ENCODE peak calls at places on chromosomes 6 and 20, in eight cellular contexts. B is AG09309, R is stomach, V is ovary, K is transverse colon, S is fibroblast of pulmonary artery, D is cardiac fibroblast, N is heart left ventricle. Y is an unnamed sample.

GRCh38 chr6:108020438-108021116 is 54.0 kb downstream of the OSTM1 start:
- DNase-seq in B (no peak), R (no peak), V (no peak), K (no peak), S (no peak), D (no peak), N (no peak), Y (no peak)

GRCh38 chr6:146865756-146866266 is 267.0 kb downstream of the ADGB start:
- DNase-seq in B (no peak), R (no peak), V (no peak), K (no peak), S (no peak), D (no peak), N (no peak), Y (peak)

GRCh38 chr6:15479761-15480160 is 183.1 kb downstream of the DTNBP1 start:
- DNase-seq in B (no peak), R (no peak), V (no peak), K (no peak), S (no peak), D (no peak), N (peak), Y (peak)

GRCh38 chr20:12737900-12738299 is 270.9 kb upstream of the SPTLC3 start:
- DNase-seq in B (no peak), R (no peak), V (no peak), K (no peak), S (no peak), D (no peak), N (no peak), Y (no peak)

GRCh38 chr6:9128970-9129369 is 693.6 kb upstream of the SLC35B3 start:
- DNase-seq in B (no peak), R (no peak), V (no peak), K (no peak), S (no peak), D (no peak), N (no peak), Y (no peak)

GRCh38 chr6:126753616-126754015 is 364.9 kb upstream of the RSPO3 start:
- DNase-seq in B (no peak), R (no peak), V (no peak), K (no peak), S (peak), D (peak), N (no peak), Y (no peak)

GRCh38 chr6:97177905-97178304 is 105.1 kb downstream of the MMS22L start:
- DNase-seq in B (no peak), R (no peak), V (no peak), K (no peak), S (peak), D (no peak), N (no peak), Y (no peak)

GRCh38 chr6:38567436-38567835 is 72.3 kb downstream of the BTBD9 start:
- DNase-seq in B (peak), R (peak), V (peak), K (peak), S (peak), D (peak), N (peak), Y (peak)

GRCh38 chr20:23135449-23136447 is 49.6 kb upstream of the CD93 start:
- DNase-seq in B (no peak), R (no peak), V (no peak), K (no peak), S (no peak), D (no peak), N (no peak), Y (no peak)

GRCh38 chr6:14784596-14785360 is 461.1 kb upstream of the JARID2 start:
- DNase-seq in B (no peak), R (no peak), V (no peak), K (no peak), S (no peak), D (no peak), N (no peak), Y (no peak)

GRCh38 chr6:167937948-167938911 is 59.2 kb upstream of the KIF25 start:
- DNase-seq in B (no peak), R (no peak), V (no peak), K (no peak), S (no peak), D (no peak), N (no peak), Y (no peak)

GRCh38 chr20:63521602-63522001 is 1.0 kb downstream of the PPDPF start:
- DNase-seq in B (no peak), R (no peak), V (no peak), K (no peak), S (no peak), D (no peak), N (peak), Y (no peak)

GRCh38 chr20:63518946-63519764 is 1.4 kb upstream of the PPDPF start:
- DNase-seq in B (no peak), R (no peak), V (no peak), K (no peak), S (no peak), D (no peak), N (peak), Y (no peak)

GRCh38 chr20:63520939-63521601 is 505 bp downstream of the PPDPF start:
- DNase-seq in B (no peak), R (peak), V (peak), K (peak), S (peak), D (peak), N (peak), Y (peak)

GRCh38 chr20:63519765-63520593 is 586 bp upstream of the PPDPF start:
- DNase-seq in B (no peak), R (no peak), V (peak), K (peak), S (peak), D (peak), N (no peak), Y (no peak)

GRCh38 chr20:63520594-63520938 is at the start of gene PPDPF:
- DNase-seq in B (no peak), R (peak), V (peak), K (peak), S (peak), D (peak), N (peak), Y (no peak)
- H3K4me3 ChIP-seq in B (peak), R (peak), V (peak), K (peak), S (peak), D (peak), N (peak), Y (peak)

DNA sequence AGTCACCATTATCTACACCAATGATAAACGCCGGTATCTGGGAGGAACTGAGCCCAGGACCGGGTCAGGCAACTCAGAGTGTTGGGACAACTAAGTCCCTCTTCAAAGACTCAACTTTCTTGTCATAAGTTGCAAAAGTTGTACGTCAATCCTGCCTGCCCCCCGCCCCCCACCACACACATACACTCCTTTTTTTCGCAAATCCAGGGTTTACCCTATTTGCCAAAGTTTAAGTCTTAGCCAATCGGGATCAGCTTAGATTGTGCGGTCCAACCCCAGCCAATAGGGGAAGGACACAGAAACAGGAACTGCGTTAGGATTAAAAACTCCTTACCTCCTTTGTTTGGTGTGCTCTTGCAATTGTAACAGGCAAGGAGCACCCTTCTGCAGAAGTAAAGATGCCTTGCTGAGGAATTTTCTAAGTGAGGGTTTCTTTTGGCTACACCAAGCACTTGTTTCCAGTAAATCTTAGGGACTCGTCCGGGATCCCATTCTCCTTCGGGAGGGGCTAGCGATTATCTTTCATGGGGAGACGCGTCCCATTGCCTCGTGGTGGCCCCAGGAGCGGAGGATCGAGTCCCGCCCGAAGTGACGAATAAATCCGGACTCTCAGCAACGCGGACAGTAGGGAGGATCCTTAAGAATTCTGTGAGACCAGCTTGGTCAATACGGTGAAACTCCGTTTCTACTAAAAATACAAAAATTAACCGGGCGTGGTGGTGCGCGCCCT is 69.3 kb upstream of the PRSS16 start:
- DNase-seq in B (no peak), R (peak), V (peak), K (peak), S (peak), D (peak), N (peak), Y (no peak)
- TF ChIP-seq CTCF in B (no peak), R (no peak), V (no peak), K (peak), S (no peak), D (no peak), N (no peak), Y (no peak)

DNA sequence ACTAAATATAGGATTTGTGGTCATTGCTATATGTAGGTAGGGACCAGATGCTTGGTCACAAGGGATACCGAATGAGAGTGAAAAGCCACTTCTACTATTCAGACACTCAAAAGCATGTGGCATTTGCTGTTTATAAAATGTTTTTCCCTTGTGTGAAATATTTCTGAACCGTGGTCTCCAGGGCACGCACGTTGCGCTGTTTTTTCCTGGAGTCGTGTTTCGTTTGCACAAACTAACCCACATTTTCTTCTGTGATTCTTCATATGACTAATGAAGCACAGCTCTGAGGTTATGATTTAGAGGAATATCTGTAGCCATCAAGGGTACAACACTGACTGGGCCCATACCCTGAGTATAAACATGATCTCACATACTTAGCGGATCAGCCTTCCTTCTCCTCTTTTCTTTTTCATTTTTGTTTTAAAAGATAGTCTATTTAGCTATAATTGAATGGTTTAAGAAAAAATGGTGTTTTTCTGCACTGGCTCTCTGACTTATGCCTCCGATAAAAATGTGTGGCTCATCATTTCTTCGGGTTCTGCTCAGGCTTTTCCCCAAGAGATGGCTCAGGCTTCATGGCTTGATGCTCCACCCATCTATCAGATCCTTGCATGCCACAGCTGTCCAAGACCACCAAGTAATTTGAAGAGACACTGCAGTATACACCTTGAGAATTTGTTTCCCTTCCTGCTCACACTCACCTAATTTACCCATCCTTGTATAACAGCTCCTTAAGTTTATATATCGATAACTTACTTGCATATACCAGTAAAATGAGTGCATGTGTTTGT is 59.9 kb upstream of the HBS1L start:
- DNase-seq in B (no peak), R (no peak), V (no peak), K (no peak), S (no peak), D (no peak), N (no peak), Y (no peak)
- H3K4me3 ChIP-seq in B (no peak), R (no peak), V (no peak), K (no peak), S (no peak), D (no peak), N (no peak), Y (no peak)

DNA sequence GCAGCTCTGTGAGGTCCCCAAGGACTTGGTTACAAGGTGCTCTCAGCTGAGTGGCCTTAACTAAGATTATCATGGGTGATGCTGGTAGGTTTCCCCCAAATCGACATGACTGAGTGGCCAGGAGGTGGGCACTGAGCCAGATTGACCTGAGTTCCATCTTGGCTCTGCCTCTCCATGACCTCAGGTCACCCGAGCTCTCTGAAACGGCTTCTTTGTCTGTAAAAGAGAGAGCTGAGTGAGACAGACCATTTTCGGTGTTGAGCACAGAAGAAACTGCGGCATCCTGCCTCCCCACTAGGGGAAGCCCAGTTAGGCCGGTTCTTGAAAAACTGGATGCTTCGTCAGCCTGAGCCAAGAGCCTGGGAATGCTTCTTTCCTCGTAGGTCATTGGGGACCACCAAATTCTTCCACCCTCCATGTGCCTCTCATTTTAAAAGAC is 14.1 kb upstream of the STX16 start:
- DNase-seq in B (no peak), R (no peak), V (no peak), K (no peak), S (no peak), D (no peak), N (no peak), Y (no peak)
- TF ChIP-seq CTCF in B (peak), R (no peak), V (no peak), K (no peak), S (peak), D (peak), N (no peak), Y (no peak)

GRCh38 chr6:48474136-48474535 is 363.1 kb upstream of the PTCHD4 start:
- DNase-seq in B (no peak), R (no peak), V (no peak), K (no peak), S (no peak), D (no peak), N (no peak), Y (no peak)

GRCh38 chr6:48472121-48472520 is 361.1 kb upstream of the PTCHD4 start:
- DNase-seq in B (no peak), R (no peak), V (no peak), K (no peak), S (peak), D (peak), N (no peak), Y (no peak)

GRCh38 chr6:48474764-48475674 is 364.0 kb upstream of the PTCHD4 start:
- DNase-seq in B (no peak), R (no peak), V (no peak), K (no peak), S (peak), D (no peak), N (no peak), Y (no peak)

GRCh38 chr6:48472535-48472934 is 361.5 kb upstream of the PTCHD4 start:
- DNase-seq in B (no peak), R (no peak), V (no peak), K (no peak), S (no peak), D (no peak), N (no peak), Y (no peak)

GRCh38 chr6:48471326-48471725 is 360.3 kb upstream of the PTCHD4 start:
- DNase-seq in B (no peak), R (no peak), V (no peak), K (no peak), S (no peak), D (no peak), N (no peak), Y (no peak)
- H3K4me3 ChIP-seq in B (no peak), R (no peak), V (no peak), K (no peak), S (no peak), D (no peak), N (no peak), Y (no peak)

GRCh38 chr6:148085651-148086321 is 256.9 kb upstream of the SASH1 start:
- DNase-seq in B (peak), R (no peak), V (no peak), K (no peak), S (no peak), D (no peak), N (no peak), Y (no peak)

GRCh38 chr6:148086843-148087242 is 255.8 kb upstream of the SASH1 start:
- DNase-seq in B (no peak), R (no peak), V (no peak), K (no peak), S (no peak), D (no peak), N (no peak), Y (no peak)

GRCh38 chr6:148090326-148090725 is 252.3 kb upstream of the SASH1 start:
- DNase-seq in B (no peak), R (no peak), V (no peak), K (no peak), S (no peak), D (no peak), N (no peak), Y (no peak)

GRCh38 chr6:148087659-148088058 is 255.0 kb upstream of the SASH1 start:
- DNase-seq in B (no peak), R (no peak), V (no peak), K (no peak), S (no peak), D (no peak), N (no peak), Y (no peak)

GRCh38 chr6:148091394-148091793 is 251.2 kb upstream of the SASH1 start:
- DNase-seq in B (no peak), R (no peak), V (no peak), K (no peak), S (no peak), D (no peak), N (no peak), Y (no peak)
- TF ChIP-seq CTCF in B (no peak), R (no peak), V (no peak), K (no peak), S (no peak), D (no peak), N (no peak), Y (no peak)

GRCh38 chr6:157649311-157650260 is 173.5 kb upstream of the SNX9 start:
- DNase-seq in B (no peak), R (no peak), V (no peak), K (no peak), S (no peak), D (no peak), N (no peak), Y (no peak)
- H3K4me3 ChIP-seq in B (no peak), R (peak), V (no peak), K (no peak), S (no peak), D (no peak), N (peak), Y (no peak)

GRCh38 chr6:87357479-87358196 is 13.0 kb downstream of the C6orf163 start:
- DNase-seq in B (no peak), R (no peak), V (no peak), K (no peak), S (no peak), D (no peak), N (no peak), Y (no peak)
- TF ChIP-seq CTCF in B (no peak), R (no peak), V (no peak), K (no peak), S (no peak), D (no peak), N (no peak), Y (no peak)

GRCh38 chr6:43231053-43231452 is 1.8 kb upstream of the DNPH1 start:
- DNase-seq in B (no peak), R (no peak), V (no peak), K (no peak), S (no peak), D (no peak), N (no peak), Y (no peak)

GRCh38 chr6:43231735-43232450 is 2.6 kb upstream of the DNPH1 start:
- DNase-seq in B (no peak), R (no peak), V (no peak), K (no peak), S (no peak), D (no peak), N (no peak), Y (no peak)

GRCh38 chr6:43226192-43226851 is 3.0 kb downstream of the DNPH1 start:
- DNase-seq in B (no peak), R (no peak), V (peak), K (no peak), S (no peak), D (no peak), N (no peak), Y (no peak)

GRCh38 chr6:43228951-43229802 is at the start of gene DNPH1:
- DNase-seq in B (peak), R (peak), V (peak), K (peak), S (peak), D (peak), N (peak), Y (no peak)

DNA sequence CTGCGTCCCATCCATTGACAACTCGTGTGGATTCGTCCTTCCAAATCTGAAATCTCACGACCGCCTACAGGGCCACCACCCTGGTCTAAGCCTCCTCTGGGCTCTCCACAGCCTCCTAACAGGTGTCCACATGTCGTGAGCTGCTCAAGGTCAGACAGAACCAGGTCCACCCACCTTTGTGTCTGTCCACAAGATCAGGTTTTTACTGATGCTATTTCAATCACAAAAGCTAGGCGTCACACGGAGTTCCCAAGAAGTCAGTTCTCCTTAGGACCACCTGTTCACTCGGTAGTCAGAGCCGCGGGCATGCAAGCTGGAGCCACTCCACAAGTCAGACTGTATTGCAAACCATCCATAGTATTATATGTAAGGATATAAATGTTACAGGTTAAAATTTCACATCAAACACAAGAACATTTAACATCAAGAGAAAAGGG is 540 bp upstream of the DNPH1 start:
- DNase-seq in B (no peak), R (no peak), V (no peak), K (no peak), S (no peak), D (no peak), N (no peak), Y (no peak)
- H3K4me3 ChIP-seq in B (peak), R (peak), V (peak), K (no peak), S (peak), D (no peak), N (peak), Y (peak)

GRCh38 chr20:11140359-11140758 is 466.6 kb upstream of the JAG1 start:
- DNase-seq in B (peak), R (no peak), V (no peak), K (no peak), S (peak), D (peak), N (no peak), Y (no peak)
- TF ChIP-seq CTCF in B (no peak), R (no peak), V (no peak), K (no peak), S (peak), D (no peak), N (no peak), Y (no peak)